ENCODE peak calls at places on chromosomes 12 and 14, in four cellular contexts. R is Peyer's patch, M is uterus, O is endothelial cell of umbilical vein. H is an unnamed sample.

GRCh38 chr14:35386673-35387125 is 17.9 kb downstream of the NFKBIA start:
- DNase-seq in R (no peak), M (no peak), O (no peak), H (no peak)

GRCh38 chr12:15497621-15498285 is 175.4 kb downstream of the PTPRO start:
- DNase-seq in R (no peak), M (no peak), O (no peak), H (no peak)

GRCh38 chr14:104206281-104206904 is 68.0 kb downstream of the KIF26A start:
- DNase-seq in R (peak; percentile 65), M (no peak), O (no peak), H (no peak)

GRCh38 chr12:115840159-115840558 is 437.3 kb downstream of the MED13L start:
- DNase-seq in R (no peak), M (no peak), O (no peak), H (no peak)

GRCh38 chr14:85788834-85789233 is 258.9 kb downstream of the FLRT2 start:
- DNase-seq in R (no peak), M (no peak), O (no peak), H (no peak)

GRCh38 chr12:114895822-114896221 is 211.8 kb upstream of the TBX3 start:
- DNase-seq in R (no peak), M (no peak), O (no peak), H (no peak)

GRCh38 chr12:130336723-130337475 is 788 bp upstream of the PIWIL1 start:
- DNase-seq in R (no peak), M (no peak), O (no peak), H (no peak)

GRCh38 chr14:75543786-75544185 is 21.5 kb downstream of the BATF start:
- DNase-seq in R (no peak), M (no peak), O (no peak), H (no peak)

GRCh38 chr12:19298837-19299605 is 140.3 kb upstream of the AEBP2 start:
- DNase-seq in R (no peak), M (no peak), O (no peak), H (no peak)

GRCh38 chr12:129911437-129912049 is 7.7 kb upstream of the TMEM132D start:
- DNase-seq in R (peak; percentile 57), M (no peak), O (no peak), H (peak; percentile 52)

GRCh38 chr12:3073438-3074255 is 3.5 kb upstream of the TSPAN9 start:
- DNase-seq in R (peak; percentile 92), M (peak; percentile 86), O (peak; percentile 90), H (peak; percentile 86)

GRCh38 chr14:54606631-54607133 is 39.8 kb downstream of the SAMD4A start:
- DNase-seq in R (no peak), M (no peak), O (no peak), H (no peak)

GRCh38 chr12:58416211-58416610 is 474.8 kb downstream of the ATP23 start:
- DNase-seq in R (no peak), M (no peak), O (peak; percentile 41), H (peak; percentile 5)

GRCh38 chr12:30517320-30517719 is 178.3 kb downstream of the IPO8 start:
- DNase-seq in R (no peak), M (no peak), O (no peak), H (no peak)

GRCh38 chr14:70096866-70097265 is 91.9 kb downstream of the SLC8A3 start:
- DNase-seq in R (no peak), M (no peak), O (peak; percentile 3), H (peak; percentile 9)

GRCh38 chr12:30796508-30796780 is 41.7 kb upstream of the CAPRIN2 start:
- DNase-seq in R (no peak), M (no peak), O (no peak), H (no peak)

GRCh38 chr12:79331870-79332269 is 358.9 kb downstream of the PAWR start:
- DNase-seq in R (no peak), M (no peak), O (no peak), H (no peak)

GRCh38 chr12:71804505-71804904 is 35.1 kb upstream of the TBC1D15 start:
- DNase-seq in R (no peak), M (no peak), O (no peak), H (peak; percentile 9)

GRCh38 chr14:37594238-37594915 is 672 bp downstream of the FOXA1 start:
- DNase-seq in R (peak; percentile 85), M (no peak), O (peak; percentile 80), H (peak; percentile 84)

GRCh38 chr14:54435500-54435981 is 5.6 kb downstream of the CNIH1 start:
- DNase-seq in R (no peak), M (no peak), O (peak; percentile 84), H (peak; percentile 88)

GRCh38 chr14:101456246-101457159 is 104.8 kb upstream of the DIO3 start:
- DNase-seq in R (peak; percentile 24), M (no peak), O (no peak), H (no peak)

GRCh38 chr14:61101803-61102548 is 120.9 kb downstream of the SLC38A6 start:
- DNase-seq in R (no peak), M (no peak), O (peak; percentile 93), H (no peak)

GRCh38 chr12:121400332-121401139 is 618 bp downstream of the RNF34 start:
- DNase-seq in R (peak; percentile 64), M (peak; percentile 33), O (peak; percentile 57), H (peak; percentile 69)

GRCh38 chr12:120956579-120957360 is 21.6 kb upstream of the HNF1A start:
- DNase-seq in R (peak; percentile 77), M (no peak), O (no peak), H (peak; percentile 16)

GRCh38 chr12:21925296-21925913 is 15.8 kb downstream of the ABCC9 start:
- DNase-seq in R (no peak), M (no peak), O (no peak), H (no peak)

GRCh38 chr12:102957339-102958050 is at the start of gene ASCL1:
- DNase-seq in R (no peak), M (no peak), O (peak; percentile 11), H (no peak)

GRCh38 chr14:58749066-58749669 is 111.4 kb downstream of the DACT1 start:
- DNase-seq in R (peak; percentile 64), M (no peak), O (peak; percentile 45), H (peak; percentile 11)

GRCh38 chr14:98926151-98926550 is 345.8 kb downstream of the BCL11B start:
- DNase-seq in R (peak; percentile 55), M (no peak), O (no peak), H (no peak)

GRCh38 chr12:131096681-131097181 is 143.0 kb downstream of the ADGRD1 start:
- DNase-seq in R (peak; percentile 24), M (peak; percentile 3), O (no peak), H (no peak)

GRCh38 chr12:110228756-110229155 is 52.3 kb upstream of the ATP2A2 start:
- DNase-seq in R (no peak), M (no peak), O (no peak), H (no peak)

DNA sequence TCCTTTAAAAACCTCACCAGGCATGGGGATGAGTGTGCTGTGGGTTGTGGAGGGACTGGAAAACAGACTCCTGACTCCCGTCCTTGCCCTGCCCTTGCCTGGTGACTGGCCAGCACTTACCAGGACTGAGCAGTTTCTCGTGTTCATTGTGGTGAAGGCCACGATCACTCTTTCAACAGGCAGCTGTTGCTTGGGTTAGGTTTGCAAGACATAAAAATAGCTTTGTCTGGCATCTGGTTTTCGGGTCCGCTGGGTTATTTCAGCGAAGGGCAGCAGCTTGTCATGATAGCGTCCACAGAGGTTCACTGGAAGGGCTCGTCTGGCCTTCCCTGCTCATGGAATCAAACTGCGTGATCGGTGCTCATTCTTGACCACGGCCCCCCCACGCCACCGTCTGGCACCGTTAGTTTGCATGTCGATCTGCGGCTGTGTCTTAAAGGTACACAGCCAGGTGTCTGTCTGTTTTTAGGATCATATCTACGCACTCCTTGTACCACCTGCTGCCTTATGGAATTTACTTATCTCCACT is 15.2 kb downstream of the ACACB start:
- DNase-seq in R (no peak), M (no peak), O (no peak), H (no peak)
- TF ChIP-seq POLR2A in R (no peak), M (no peak), O (no peak), H (no peak)

GRCh38 chr14:91429385-91429784 is 11.8 kb upstream of the CCDC88C start:
- DNase-seq in R (no peak), M (no peak), O (no peak), H (no peak)

GRCh38 chr14:91420686-91421085 is 3.1 kb upstream of the CCDC88C start:
- DNase-seq in R (no peak), M (no peak), O (no peak), H (no peak)

GRCh38 chr14:91424813-91425719 is 7.4 kb upstream of the CCDC88C start:
- DNase-seq in R (no peak), M (no peak), O (no peak), H (no peak)

DNA sequence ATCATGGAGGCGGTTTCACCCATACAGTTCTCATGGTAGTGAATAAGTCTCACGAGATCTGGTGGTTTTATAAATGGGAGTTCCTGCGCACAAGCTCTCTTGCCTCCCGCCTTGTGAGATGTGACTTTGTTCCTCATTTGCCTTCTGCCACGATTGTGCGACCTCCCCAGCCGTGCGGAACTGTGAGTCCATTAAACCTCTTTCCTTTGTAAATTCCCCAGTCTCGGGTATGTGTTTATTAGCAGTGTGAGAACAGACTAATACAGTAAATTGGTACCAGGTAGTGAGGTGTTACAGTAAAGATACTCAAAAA is 8.1 kb upstream of the CCDC88C start:
- DNase-seq in R (no peak), M (no peak), O (no peak), H (no peak)
- TF ChIP-seq POLR2A in R (no peak), M (no peak), O (no peak), H (no peak)

GRCh38 chr12:69744109-69744508 is 5.4 kb downstream of the RAB3IP start:
- DNase-seq in R (no peak), M (no peak), O (no peak), H (no peak)

GRCh38 chr12:69733638-69734037 is 5.0 kb upstream of the RAB3IP start:
- DNase-seq in R (no peak), M (no peak), O (no peak), H (no peak)

GRCh38 chr12:69739287-69740191 is 879 bp downstream of the RAB3IP start:
- DNase-seq in R (peak; percentile 81), M (peak; percentile 24), O (peak; percentile 55), H (peak; percentile 82)

GRCh38 chr12:69738351-69739286 is at the start of gene RAB3IP:
- DNase-seq in R (peak; percentile 96), M (peak; percentile 82), O (peak; percentile 76), H (peak; percentile 97)
- TF ChIP-seq POLR2A in R (peak; percentile 63), M (no peak), O (no peak), H (no peak)

DNA sequence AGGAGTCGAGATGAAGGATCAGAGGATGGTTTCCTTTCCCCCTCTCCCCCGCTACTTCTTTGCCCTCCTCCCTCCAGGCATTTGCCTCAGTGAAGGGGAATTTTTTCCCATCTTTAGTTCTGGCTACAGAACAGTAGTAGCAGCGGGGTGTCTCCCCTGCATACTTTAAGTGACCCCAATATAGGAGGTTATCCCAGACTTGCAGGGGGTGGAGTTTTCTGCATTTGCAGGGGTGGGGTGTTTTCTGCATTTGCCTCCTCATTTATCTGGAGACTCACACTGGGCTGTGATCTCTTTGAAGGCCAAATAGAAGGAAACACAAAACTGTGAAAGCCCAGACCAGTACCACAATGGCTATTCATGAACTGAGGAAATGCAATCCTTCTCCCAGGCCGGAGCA is 19.8 kb downstream of the PTPRB start:
- DNase-seq in R (no peak), M (no peak), O (no peak), H (no peak)
- TF ChIP-seq POLR2A in R (no peak), M (no peak), O (no peak), H (no peak)

GRCh38 chr14:30558675-30559555 is at the start of gene G2E3:
- DNase-seq in R (peak; percentile 94), M (peak; percentile 78), O (peak; percentile 89), H (peak; percentile 91)
- TF ChIP-seq POLR2A in R (peak; percentile 67), M (peak; percentile 60), O (peak; percentile 86), H (peak; percentile 86)

GRCh38 chr14:39174560-39175444 is at the start of gene PNN:
- DNase-seq in R (peak; percentile 98), M (peak; percentile 98), O (peak; percentile 100), H (peak; percentile 99)
- TF ChIP-seq POLR2A in R (peak; percentile 88), M (peak; percentile 83), O (peak; percentile 83), H (peak; percentile 96)

H was measured in erythroblast.